ENCODE peak calls at places on chromosomes 1 and 21, in four cellular contexts. U is NCI-H146; O is GM03348; I is stimulated activated CD8-positive, alpha-beta memory T cell treated with anti-CD3 and anti-CD28 coated beads, Interleukin-4, amount 100 ng/mL, for 24 hours. F is an unnamed sample.

GRCh38 chr1:214670098-214670497 is 67.1 kb downstream of the CENPF start:
- DNase-seq in U (no peak), O (peak; percentile 16), I (no peak), F (peak; percentile 9)

GRCh38 chr1:91791103-91791502 is 94.8 kb downstream of the TGFBR3 start:
- DNase-seq in U (peak; percentile 95), O (no peak), I (no peak), F (no peak)

GRCh38 chr1:3536796-3537195 is 74.5 kb downstream of the MEGF6 start:
- DNase-seq in U (no peak), O (no peak), I (no peak), F (no peak)

GRCh38 chr1:25198731-25199231 is 33.5 kb downstream of the SYF2 start:
- DNase-seq in U (no peak), O (peak; percentile 59), I (no peak), F (no peak)

GRCh38 chr1:10553124-10553523 is 78.4 kb downstream of the PEX14 start:
- DNase-seq in U (no peak), O (no peak), I (no peak), F (no peak)

GRCh38 chr1:55446351-55446750 is 231.2 kb upstream of the USP24 start:
- DNase-seq in U (no peak), O (peak; percentile 59), I (no peak), F (peak; percentile 45)

GRCh38 chr1:109112056-109112651 is 1.8 kb upstream of the ELAPOR1 start:
- DNase-seq in U (no peak), O (peak; percentile 51), I (no peak), F (peak; percentile 54)

GRCh38 chr1:239744851-239745250 is 346.8 kb upstream of the FMN2 start:
- DNase-seq in U (no peak), O (no peak), I (no peak), F (no peak)

GRCh38 chr1:9181176-9181906 is 52.4 kb upstream of the GPR157 start:
- DNase-seq in U (no peak), O (peak; percentile 92), I (peak; percentile 62), F (peak; percentile 86)

GRCh38 chr1:233424727-233425222 is 97.3 kb downstream of the MAP3K21 start:
- DNase-seq in U (no peak), O (no peak), I (no peak), F (no peak)

GRCh38 chr1:48673725-48674124 is 103.0 kb downstream of the BEND5 start:
- DNase-seq in U (peak; percentile 47), O (no peak), I (no peak), F (no peak)

GRCh38 chr1:53511933-53512806 is 53.0 kb downstream of the DMRTB1 start:
- DNase-seq in U (no peak), O (peak; percentile 48), I (no peak), F (peak; percentile 58)

GRCh38 chr1:119828266-119828665 is 17.0 kb upstream of the REG4 start:
- DNase-seq in U (no peak), O (no peak), I (no peak), F (no peak)

GRCh38 chr1:12600880-12601633 is 17.0 kb downstream of the DHRS3 start:
- DNase-seq in U (no peak), O (no peak), I (no peak), F (peak; percentile 42)

GRCh38 chr1:56469640-56470371 is 109.6 kb downstream of the PLPP3 start:
- DNase-seq in U (no peak), O (peak; percentile 56), I (no peak), F (peak; percentile 72)

GRCh38 chr1:37763791-37764741 is 854 bp downstream of the EPHA10 start:
- DNase-seq in U (peak; percentile 7), O (peak; percentile 82), I (peak; percentile 40), F (peak; percentile 68)

GRCh38 chr1:90175490-90176157 is 180.7 kb downstream of the ZNF326 start:
- DNase-seq in U (no peak), O (no peak), I (no peak), F (no peak)

GRCh38 chr1:173411835-173412742 is 65.0 kb upstream of the PRDX6 start:
- DNase-seq in U (no peak), O (peak; percentile 85), I (no peak), F (peak; percentile 85)

GRCh38 chr1:218201004-218201403 is 84.1 kb upstream of the RRP15 start:
- DNase-seq in U (no peak), O (peak; percentile 20), I (no peak), F (no peak)

GRCh38 chr1:67647036-67647798 is 37.8 kb upstream of the GADD45A start:
- DNase-seq in U (peak; percentile 57), O (no peak), I (no peak), F (peak; percentile 58)

GRCh38 chr1:86636898-86637297 is 67.5 kb upstream of the SH3GLB1 start:
- DNase-seq in U (no peak), O (no peak), I (no peak), F (no peak)

GRCh38 chr1:156498447-156499193 is 2.0 kb downstream of the MEF2D start:
- DNase-seq in U (no peak), O (peak; percentile 65), I (no peak), F (peak; percentile 65)

GRCh38 chr1:51093566-51093965 is 8.5 kb upstream of the C1orf185 start:
- DNase-seq in U (no peak), O (peak; percentile 27), I (no peak), F (peak; percentile 8)

GRCh38 chr21:26167593-26167992 is 3.0 kb downstream of the APP start:
- DNase-seq in U (peak; percentile 27), O (no peak), I (no peak), F (no peak)

GRCh38 chr1:99682291-99682751 is 36.4 kb downstream of the PALMD start:
- DNase-seq in U (no peak), O (peak; percentile 18), I (no peak), F (peak; percentile 61)

GRCh38 chr1:229434641-229435051 is 752 bp upstream of the ACTA1 start:
- DNase-seq in U (peak; percentile 49), O (no peak), I (no peak), F (peak; percentile 14)

GRCh38 chr1:22053861-22054770 is 1.6 kb downstream of the CDC42 start:
- DNase-seq in U (no peak), O (no peak), I (no peak), F (no peak)

GRCh38 chr1:85146972-85147359 is 53.9 kb downstream of the SYDE2 start:
- DNase-seq in U (no peak), O (peak; percentile 16), I (no peak), F (no peak)

GRCh38 chr1:196450143-196450911 is 157.9 kb downstream of the KCNT2 start:
- DNase-seq in U (no peak), O (no peak), I (no peak), F (no peak)

GRCh38 chr1:46303872-46304326 is 401 bp downstream of the UQCRH start:
- DNase-seq in U (no peak), O (peak; percentile 27), I (no peak), F (no peak)